ENCODE peak calls at places on chromosomes 16 and 17, in nine cellular contexts. O is PC-9; B is CD4-positive, alpha-beta T cell; W is AG04450; Z is thyroid gland; C is IMR-90; Y is neural crest cell; E is psoas muscle; G is AG09319. X is an unnamed sample.

GRCh38 chr17:82457071-82457789 is 1.3 kb upstream of the NARF start:
- DNase-seq in G (no peak), Z (no peak), O (no peak), Y (no peak), E (no peak), C (no peak), B (no peak), W (no peak), X (no peak)

GRCh38 chr17:28718990-28719433 is 773 bp upstream of the RPL23A start:
- DNase-seq in W (no peak), E (no peak), C (no peak), O (no peak), B (no peak), G (no peak), Z (no peak), Y (peak; percentile 18), X (no peak)

GRCh38 chr16:65959978-65960377 is 406.5 kb upstream of the CDH5 start:
- DNase-seq in B (no peak), Y (no peak), W (no peak), Z (no peak), G (peak; percentile 5), O (no peak), C (no peak), E (no peak), X (no peak)

GRCh38 chr16:77986021-77986420 is 36.3 kb upstream of the CLEC3A start:
- DNase-seq in C (no peak), Y (no peak), O (no peak), B (no peak), E (no peak), W (no peak), Z (no peak), G (no peak), X (no peak)

GRCh38 chr17:61749823-61750404 is 113.4 kb downstream of the BRIP1 start:
- DNase-seq in O (no peak), C (no peak), E (no peak), B (no peak), Y (no peak), G (no peak), W (no peak), Z (no peak), X (no peak)

GRCh38 chr17:79618383-79619067 is 7.7 kb upstream of the RBFOX3 start:
- DNase-seq in B (no peak), G (no peak), C (no peak), Y (no peak), O (no peak), W (no peak), E (peak; percentile 16), Z (no peak), X (no peak)

GRCh38 chr16:79301036-79301435 is 299.5 kb downstream of the MAF start:
- DNase-seq in Z (peak; percentile 54), Y (no peak), G (no peak), W (no peak), E (no peak), O (no peak), B (no peak), C (no peak), X (no peak)

GRCh38 chr17:82353484-82353883 is 5.6 kb upstream of the TEX19 start:
- DNase-seq in B (no peak), W (no peak), Z (no peak), O (no peak), Y (no peak), E (peak; percentile 23), G (no peak), C (no peak), X (no peak)

GRCh38 chr17:13561606-13562270 is 40.0 kb downstream of the HS3ST3A1 start:
- DNase-seq in B (no peak), C (no peak), Y (no peak), O (no peak), E (no peak), G (peak; percentile 74), W (peak; percentile 78), Z (no peak), X (no peak)

GRCh38 chr17:40075216-40076100 is 12.7 kb downstream of the THRA start:
- DNase-seq in W (no peak), C (peak; percentile 48), B (peak; percentile 58), Z (peak; percentile 97), G (no peak), Y (peak; percentile 78), O (peak; percentile 41), E (peak; percentile 93), X (peak; percentile 48)

GRCh38 chr16:23597003-23597756 is 1.1 kb upstream of the NDUFAB1 start:
- DNase-seq in B (no peak), W (no peak), O (no peak), C (no peak), Z (no peak), E (no peak), Y (peak; percentile 6), G (no peak), X (no peak)

GRCh38 chr17:43330876-43331639 is 67.7 kb upstream of the ARL4D start:
- DNase-seq in C (peak; percentile 39), O (no peak), G (no peak), Y (no peak), W (no peak), Z (no peak), E (no peak), B (no peak), X (no peak)
- TF ChIP-seq CTCF in C (peak; percentile 13), O (no peak), G (no peak), Y (peak; percentile 13), W (no peak), Z (no peak), E (no peak), B (no peak), X (no peak)

GRCh38 chr17:47847341-47848197 is 3.4 kb downstream of the SP6 start:
- DNase-seq in Z (no peak), C (no peak), W (no peak), B (no peak), O (no peak), G (no peak), E (no peak), Y (no peak), X (no peak)

GRCh38 chr17:47850373-47850691 is 631 bp downstream of the SP6 start:
- DNase-seq in Y (no peak), G (no peak), B (no peak), Z (no peak), W (no peak), E (no peak), C (no peak), O (no peak), X (no peak)

GRCh38 chr17:47850692-47851573 is at the start of gene SP6:
- DNase-seq in C (peak; percentile 51), Y (peak; percentile 55), E (peak; percentile 77), G (no peak), W (no peak), B (peak; percentile 65), O (peak; percentile 88), Z (peak; percentile 85), X (no peak)

GRCh38 chr17:47846741-47847340 is 4.1 kb downstream of the SP6 start:
- DNase-seq in Y (peak; percentile 25), E (no peak), O (no peak), C (no peak), Z (no peak), W (no peak), G (no peak), B (no peak), X (no peak)

DNA sequence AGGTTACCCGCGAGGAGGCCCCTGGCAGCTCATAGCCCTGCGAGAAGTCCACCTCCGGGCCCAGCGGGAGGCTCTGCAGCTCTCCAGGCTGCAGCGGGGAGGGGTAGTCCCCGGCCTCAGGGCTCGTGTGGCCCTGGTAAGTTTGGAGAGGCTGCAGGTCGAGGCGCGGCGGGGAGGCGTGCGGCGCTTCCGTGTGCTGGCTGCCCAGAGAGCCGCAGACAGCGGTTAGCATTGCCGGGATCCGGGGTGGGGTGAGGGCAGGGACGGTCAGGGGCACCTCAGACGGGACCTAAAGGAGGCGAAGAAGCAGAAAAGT is 2.8 kb downstream of the SP6 start:
- DNase-seq in W (no peak), G (no peak), B (no peak), C (no peak), E (no peak), Y (no peak), O (no peak), Z (no peak), X (no peak)
- TF ChIP-seq CTCF in W (no peak), G (no peak), B (no peak), C (no peak), E (no peak), Y (no peak), O (no peak), Z (no peak), X (no peak)

GRCh38 chr16:10579575-10579964 is 828 bp downstream of the EMP2 start:
- DNase-seq in Y (no peak), W (no peak), G (no peak), C (no peak), Z (no peak), E (no peak), O (no peak), B (no peak), X (no peak)
- TF ChIP-seq CTCF in Y (no peak), W (no peak), G (no peak), C (no peak), Z (no peak), E (no peak), O (no peak), B (no peak), X (no peak)

GRCh38 chr17:8153957-8154607 is 1.9 kb upstream of the PER1 start:
- DNase-seq in W (peak; percentile 98), C (peak; percentile 98), B (peak; percentile 77), E (peak; percentile 100), Z (peak; percentile 99), O (peak; percentile 99), Y (peak; percentile 94), G (peak; percentile 99), X (peak; percentile 94)

GRCh38 chr17:8155341-8156173 is 3.4 kb upstream of the PER1 start:
- DNase-seq in W (no peak), E (no peak), Z (peak; percentile 82), B (no peak), O (no peak), C (no peak), G (no peak), Y (no peak), X (no peak)

GRCh38 chr17:8154608-8155152 is 2.5 kb upstream of the PER1 start:
- DNase-seq in B (no peak), Y (no peak), Z (no peak), O (no peak), W (no peak), G (no peak), C (no peak), E (no peak), X (no peak)

GRCh38 chr17:8158267-8159031 is 4.3 kb downstream of the VAMP2 start:
- DNase-seq in Z (peak; percentile 94), W (peak; percentile 68), C (peak; percentile 87), O (peak; percentile 91), E (peak; percentile 96), B (peak; percentile 78), G (peak; percentile 75), Y (peak; percentile 97), X (peak; percentile 77)

DNA sequence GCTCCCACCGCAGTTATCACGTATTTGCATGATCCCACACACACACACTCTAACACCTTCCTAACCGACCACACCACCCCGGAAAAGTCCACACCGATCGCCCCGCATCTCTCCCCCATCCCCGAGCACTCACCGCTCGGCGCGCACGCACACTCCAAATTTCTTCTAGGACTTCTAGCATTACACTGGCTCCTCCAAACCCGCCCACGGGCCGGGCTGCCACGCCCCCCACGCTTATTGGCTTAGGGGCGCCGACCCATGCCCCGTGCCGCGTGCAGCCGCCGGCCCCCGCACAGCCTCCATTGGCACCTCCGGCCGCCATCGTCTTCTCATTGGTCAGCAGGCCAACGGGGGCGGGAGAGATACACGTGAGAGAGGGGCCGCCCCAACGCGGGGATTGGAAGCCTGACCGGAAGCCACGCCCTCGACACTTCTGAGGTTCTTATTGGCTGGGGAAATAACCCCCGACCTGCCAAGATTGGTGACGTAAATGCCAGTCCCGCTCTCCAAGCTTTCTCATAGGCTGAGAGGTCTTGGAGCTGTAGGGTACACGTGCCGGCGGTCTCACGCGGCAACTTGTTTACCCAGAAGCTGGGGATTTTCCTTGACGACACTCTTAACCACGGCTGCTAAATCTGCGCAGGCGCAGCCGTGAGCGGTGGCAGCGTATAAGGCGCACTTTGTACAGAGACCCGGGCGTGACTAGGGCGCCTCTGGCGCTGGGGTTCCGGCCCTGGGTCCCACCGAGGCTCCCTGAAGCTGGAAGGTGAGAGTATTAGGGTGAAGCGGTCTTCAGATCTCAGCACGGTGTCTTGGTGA is 4.2 kb upstream of the PER1 start:
- DNase-seq in Z (peak; percentile 100), E (peak; percentile 100), C (peak; percentile 100), Y (peak; percentile 98), W (peak; percentile 100), G (peak; percentile 100), O (peak; percentile 100), B (peak; percentile 100), X (peak; percentile 100)
- TF ChIP-seq CTCF in Z (no peak), E (no peak), C (peak; percentile 26), Y (no peak), W (no peak), G (peak; percentile 8), O (no peak), B (no peak), X (no peak)